ENCODE peak calls at places on chromosomes 11 and 22, in four cellular contexts. One of them, this sample, is unnamed.

GRCh38 chr22:35641494-35642120 is 6.6 kb upstream of the APOL6 start:
- DNase-seq in GM23248: no peak
- DNase-seq in neural progenitor cell: peak; percentile 50
- DNase-seq in PC-9: no peak
- DNase-seq in this sample: no peak

GRCh38 chr22:37818397-37819099 is 4.6 kb upstream of the GALR3 start:
- DNase-seq in GM23248: peak; percentile 84
- DNase-seq in PC-9: peak; percentile 44
- DNase-seq in neural progenitor cell: peak; percentile 78
- DNase-seq in this sample: peak; percentile 37

GRCh38 chr11:58505849-58506248 is 2.1 kb downstream of the OR5B21 start:
- DNase-seq in GM23248: no peak
- DNase-seq in PC-9: no peak
- DNase-seq in neural progenitor cell: no peak
- DNase-seq in this sample: no peak

GRCh38 chr11:1042626-1043562 is 6.4 kb upstream of the MUC6 start:
- DNase-seq in GM23248: no peak
- DNase-seq in PC-9: no peak
- DNase-seq in neural progenitor cell: no peak
- DNase-seq in this sample: no peak

GRCh38 chr11:26025680-26026079 is 306.2 kb upstream of the ANO3 start:
- DNase-seq in GM23248: no peak
- DNase-seq in neural progenitor cell: no peak
- DNase-seq in PC-9: no peak
- DNase-seq in this sample: peak; percentile 1

GRCh38 chr22:45251828-45252227 is 11.1 kb upstream of the KIAA0930 start:
- DNase-seq in GM23248: no peak
- DNase-seq in neural progenitor cell: no peak
- DNase-seq in PC-9: no peak
- DNase-seq in this sample: no peak

GRCh38 chr11:102832612-102833011 is 10.8 kb downstream of the MMP3 start:
- DNase-seq in GM23248: no peak
- DNase-seq in PC-9: no peak
- DNase-seq in neural progenitor cell: no peak
- DNase-seq in this sample: no peak

GRCh38 chr22:49291781-49292180 is 535.9 kb downstream of the BRD1 start:
- DNase-seq in neural progenitor cell: no peak
- DNase-seq in GM23248: no peak
- DNase-seq in PC-9: no peak
- DNase-seq in this sample: no peak

GRCh38 chr11:68340003-68340767 is 27.8 kb downstream of the LRP5 start:
- DNase-seq in neural progenitor cell: no peak
- DNase-seq in PC-9: no peak
- DNase-seq in GM23248: no peak
- DNase-seq in this sample: no peak

GRCh38 chr11:121082219-121082618 is 18.8 kb upstream of the TECTA start:
- DNase-seq in PC-9: no peak
- DNase-seq in neural progenitor cell: no peak
- DNase-seq in GM23248: no peak
- DNase-seq in this sample: no peak

GRCh38 chr22:37462983-37463382 is 23.2 kb downstream of the MFNG start:
- DNase-seq in PC-9: peak; percentile 46
- DNase-seq in GM23248: peak; percentile 64
- DNase-seq in neural progenitor cell: peak; percentile 86
- DNase-seq in this sample: no peak

GRCh38 chr22:37927129-37927936 is 21.2 kb downstream of the MICALL1 start:
- DNase-seq in neural progenitor cell: no peak
- DNase-seq in PC-9: no peak
- DNase-seq in GM23248: no peak
- DNase-seq in this sample: no peak

GRCh38 chr22:31083377-31083768 is 2.3 kb downstream of the SMTN start:
- DNase-seq in neural progenitor cell: no peak
- DNase-seq in GM23248: no peak
- DNase-seq in PC-9: no peak
- DNase-seq in this sample: no peak

GRCh38 chr11:68843052-68843561 is 1.4 kb upstream of the CPT1A start:
- DNase-seq in GM23248: peak; percentile 62
- DNase-seq in neural progenitor cell: peak; percentile 42
- DNase-seq in PC-9: peak; percentile 27
- DNase-seq in this sample: peak; percentile 85

GRCh38 chr22:40661661-40662060 is 17.6 kb upstream of the MCHR1 start:
- DNase-seq in PC-9: no peak
- DNase-seq in GM23248: peak; percentile 21
- DNase-seq in neural progenitor cell: no peak
- DNase-seq in this sample: no peak

GRCh38 chr11:87719311-87720073 is 455.8 kb downstream of the RAB38 start:
- DNase-seq in GM23248: peak; percentile 14
- DNase-seq in PC-9: no peak
- DNase-seq in neural progenitor cell: no peak
- DNase-seq in this sample: peak; percentile 38

GRCh38 chr11:13897606-13898276 is 64.8 kb upstream of the SPON1 start:
- DNase-seq in GM23248: no peak
- DNase-seq in PC-9: no peak
- DNase-seq in neural progenitor cell: no peak
- DNase-seq in this sample: peak; percentile 19

GRCh38 chr22:47681766-47682165 is 919.3 kb downstream of the TBC1D22A start:
- DNase-seq in GM23248: no peak
- DNase-seq in neural progenitor cell: no peak
- DNase-seq in PC-9: no peak
- DNase-seq in this sample: no peak

GRCh38 chr11:119236490-119236889 is 30.4 kb downstream of the CBL start:
- DNase-seq in PC-9: no peak
- DNase-seq in GM23248: peak; percentile 40
- DNase-seq in neural progenitor cell: no peak
- DNase-seq in this sample: no peak

GRCh38 chr11:91585035-91585801 is 639.4 kb upstream of the FAT3 start:
- DNase-seq in neural progenitor cell: no peak
- DNase-seq in PC-9: no peak
- DNase-seq in GM23248: no peak
- DNase-seq in this sample: peak; percentile 55

GRCh38 chr11:58740447-58740846 is 8.7 kb upstream of the GLYAT start:
- DNase-seq in GM23248: no peak
- DNase-seq in neural progenitor cell: no peak
- DNase-seq in PC-9: no peak
- DNase-seq in this sample: no peak

GRCh38 chr11:45889966-45890365 is 4.5 kb downstream of the MAPK8IP1 start:
- DNase-seq in GM23248: no peak
- DNase-seq in PC-9: no peak
- DNase-seq in neural progenitor cell: no peak
- DNase-seq in this sample: no peak

GRCh38 chr11:119774180-119774763 is 45.3 kb upstream of the NECTIN1 start:
- DNase-seq in neural progenitor cell: peak; percentile 85
- DNase-seq in GM23248: peak; percentile 54
- DNase-seq in PC-9: peak; percentile 19
- DNase-seq in this sample: peak; percentile 49

GRCh38 chr22:18998998-18999397 is 62.9 kb upstream of the PRODH start:
- DNase-seq in neural progenitor cell: peak; percentile 80
- DNase-seq in GM23248: peak; percentile 5
- DNase-seq in PC-9: no peak
- DNase-seq in this sample: no peak

GRCh38 chr11:84526250-84526649 is 1100.9 kb downstream of the DLG2 start:
- DNase-seq in PC-9: no peak
- DNase-seq in GM23248: peak; percentile 3
- DNase-seq in neural progenitor cell: no peak
- DNase-seq in this sample: peak; percentile 40

GRCh38 chr22:19663821-19664325 is 50.4 kb upstream of the SEPTIN5 start:
- DNase-seq in GM23248: peak; percentile 82
- DNase-seq in neural progenitor cell: peak; percentile 31
- DNase-seq in PC-9: no peak
- DNase-seq in this sample: no peak

GRCh38 chr11:86099727-86100320 is 30.9 kb upstream of the PICALM start:
- DNase-seq in GM23248: peak; percentile 85
- DNase-seq in neural progenitor cell: no peak
- DNase-seq in PC-9: peak; percentile 35
- DNase-seq in this sample: no peak

GRCh38 chr22:38835888-38836301 is 7.9 kb downstream of the NPTXR start:
- DNase-seq in PC-9: no peak
- DNase-seq in GM23248: peak; percentile 88
- DNase-seq in neural progenitor cell: no peak
- DNase-seq in this sample: no peak

GRCh38 chr11:14358729-14359439 is at the start of gene RRAS2:
- DNase-seq in neural progenitor cell: peak; percentile 94
- DNase-seq in PC-9: peak; percentile 63
- DNase-seq in GM23248: peak; percentile 89
- DNase-seq in this sample: peak; percentile 82

DNA sequence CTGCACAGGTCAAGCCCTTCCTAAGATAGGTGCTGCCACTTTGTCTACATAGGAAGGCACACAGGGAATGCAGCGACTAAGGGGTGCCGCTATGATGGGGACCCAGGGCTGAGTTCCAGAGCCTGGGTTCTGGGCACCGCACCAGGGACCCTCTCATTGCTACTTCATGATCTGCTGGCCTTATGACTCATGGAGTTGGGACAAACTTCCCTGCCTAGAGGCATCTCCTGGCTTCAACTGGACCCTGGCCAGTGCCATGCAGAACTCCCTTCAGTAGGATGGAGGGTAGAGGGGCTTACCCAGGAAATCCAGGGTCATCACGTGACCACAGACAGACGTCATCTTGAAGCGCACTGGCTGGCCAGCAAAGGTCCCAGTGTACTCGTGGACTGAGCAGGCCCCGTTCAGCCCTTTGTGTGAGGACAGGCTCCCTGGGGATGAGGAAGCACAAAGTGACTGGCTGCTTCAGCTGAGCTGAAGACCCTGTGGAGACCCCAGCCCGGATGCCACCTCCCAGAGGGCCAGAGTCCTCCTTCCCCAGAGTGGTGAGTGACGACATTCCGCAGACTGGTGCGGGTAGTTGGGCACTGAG is 8.4 kb downstream of the TOP3B start:
- DNase-seq in neural progenitor cell: no peak
- DNase-seq in PC-9: no peak
- DNase-seq in GM23248: no peak
- DNase-seq in this sample: no peak
- H2AFZ ChIP-seq in neural progenitor cell: no peak overlapping the region
- H2AFZ ChIP-seq in PC-9: no peak overlapping the region
- H2AFZ ChIP-seq in GM23248: no peak overlapping the region
- H2AFZ ChIP-seq in this sample: no peak overlapping the region

DNA sequence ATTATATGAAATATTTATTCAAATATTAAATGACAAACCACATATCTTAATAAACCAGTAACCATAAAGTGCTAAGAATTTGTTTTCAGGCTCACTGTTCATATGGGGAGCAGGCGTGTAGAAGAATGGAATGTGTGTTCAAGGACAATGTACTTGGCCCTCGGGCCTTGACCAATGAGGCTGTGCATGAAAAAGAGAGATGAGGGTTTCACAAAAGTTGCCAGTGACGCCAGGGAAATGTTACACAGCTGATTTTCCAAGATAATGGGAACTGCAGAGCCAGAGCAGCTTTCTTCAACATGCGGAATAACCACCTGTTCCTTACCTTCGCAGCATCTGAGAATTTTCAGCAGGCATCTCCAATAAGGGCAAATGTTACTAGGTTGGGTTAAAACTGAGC is 4.2 kb downstream of the SF1 start:
- DNase-seq in GM23248: no peak
- DNase-seq in neural progenitor cell: no peak
- DNase-seq in PC-9: no peak
- DNase-seq in this sample: no peak
- H3F3A ChIP-seq in GM23248: peaks cover 68% of the 10 kb centered on the region
- H3F3A ChIP-seq in neural progenitor cell: peaks cover 90% of the 10 kb centered on the region
- H3F3A ChIP-seq in PC-9: peaks cover 83% of the 10 kb centered on the region
- H3F3A ChIP-seq in this sample: peaks cover 29% of the 10 kb centered on the region

GRCh38 chr11:117989351-117990102 is 3.3 kb downstream of the IL10RA start:
- DNase-seq in neural progenitor cell: no peak
- DNase-seq in PC-9: no peak
- DNase-seq in GM23248: no peak
- DNase-seq in this sample: no peak
- H3K36me3 ChIP-seq in neural progenitor cell: no peaks in the 10 kb centered on the region
- H3K36me3 ChIP-seq in PC-9: no peaks in the 10 kb centered on the region
- H3K36me3 ChIP-seq in GM23248: no peaks in the 10 kb centered on the region
- H3K36me3 ChIP-seq in this sample: peaks cover 37% of the 10 kb centered on the region

GRCh38 chr11:2732940-2733628 is 33.3 kb upstream of the KCNQ1OT1 start:
- DNase-seq in PC-9: no peak
- DNase-seq in GM23248: no peak
- DNase-seq in neural progenitor cell: no peak
- DNase-seq in this sample: no peak
- H2AFZ ChIP-seq in PC-9: no peak overlapping the region
- H2AFZ ChIP-seq in GM23248: no peak overlapping the region
- H2AFZ ChIP-seq in neural progenitor cell: no peak overlapping the region
- H2AFZ ChIP-seq in this sample: no peak overlapping the region

DNA sequence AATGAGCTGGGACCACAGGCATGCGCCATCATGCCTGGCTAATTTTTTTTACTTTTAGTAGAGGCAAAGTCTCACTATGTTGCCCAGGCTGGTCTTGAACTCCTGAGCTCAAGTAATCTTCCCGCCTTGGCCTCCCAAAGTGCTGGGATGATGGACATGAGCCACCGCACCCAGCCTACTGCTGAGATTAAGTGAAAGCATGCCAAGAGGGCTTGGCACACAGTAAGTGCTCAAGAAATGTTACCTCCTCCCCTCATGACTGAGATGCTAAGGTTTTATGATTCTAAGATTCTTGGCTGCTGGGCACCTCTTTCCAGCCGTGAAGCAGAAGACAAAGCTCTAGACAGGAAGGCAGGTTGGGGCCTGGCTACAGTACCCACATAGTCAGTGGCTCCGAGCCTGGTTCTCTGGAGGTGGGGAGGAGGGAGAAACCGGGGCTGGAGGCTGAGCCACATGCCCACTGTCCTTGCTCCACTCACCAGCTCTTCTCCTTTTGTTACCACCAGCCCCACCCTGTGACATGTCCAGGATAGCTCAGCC is 12.8 kb downstream of the ARHGEF17 start:
- DNase-seq in PC-9: no peak
- DNase-seq in neural progenitor cell: no peak
- DNase-seq in GM23248: peak; percentile 65
- DNase-seq in this sample: no peak
- H3F3A ChIP-seq in PC-9: no peaks in the 10 kb centered on the region
- H3F3A ChIP-seq in neural progenitor cell: peaks cover 9% of the 10 kb centered on the region
- H3F3A ChIP-seq in GM23248: peaks cover 34% of the 10 kb centered on the region
- H3F3A ChIP-seq in this sample: no peaks in the 10 kb centered on the region